ENCODE peak calls at places on chromosomes 11 and 22, in six cellular contexts. M, G, E, N, K and L are unnamed samples.

GRCh38 chr11:110000858-110001257 is 92.3 kb upstream of the ZC3H12C start:
- DNase-seq in M (no peak), G (no peak), E (no peak), N (no peak), K (no peak), L (no peak)

GRCh38 chr22:23230348-23231068 is 50.2 kb downstream of the BCR start:
- DNase-seq in M (peak; percentile 51), G (no peak), E (no peak), N (no peak), K (no peak), L (no peak)

GRCh38 chr11:45163956-45164575 is 17.6 kb downstream of the PRDM11 start:
- DNase-seq in M (no peak), G (no peak), E (peak; percentile 10), N (no peak), K (no peak), L (peak; percentile 39)

GRCh38 chr11:2169626-2170570 is 1.7 kb downstream of the TH start:
- DNase-seq in M (no peak), G (no peak), E (no peak), N (no peak), K (no peak), L (no peak)

GRCh38 chr11:34213366-34213765 is 107.9 kb downstream of the NAT10 start:
- DNase-seq in M (no peak), G (peak; percentile 38), E (no peak), N (no peak), K (no peak), L (no peak)

GRCh38 chr11:796565-797299 is 1.3 kb downstream of the SLC25A22 start:
- DNase-seq in M (no peak), G (no peak), E (no peak), N (no peak), K (peak; percentile 30), L (no peak)

GRCh38 chr11:77590194-77590591 is 440 bp downstream of the AQP11 start:
- DNase-seq in M (peak; percentile 34), G (peak; percentile 57), E (no peak), N (no peak), K (peak; percentile 67), L (peak; percentile 15)

GRCh38 chr11:108538022-108538424 is 39.8 kb upstream of the POGLUT3 start:
- DNase-seq in M (no peak), G (no peak), E (no peak), N (no peak), K (no peak), L (no peak)

GRCh38 chr11:69587454-69588081 is 53.4 kb upstream of the CCND1 start:
- DNase-seq in M (no peak), G (peak; percentile 42), E (peak; percentile 10), N (no peak), K (peak; percentile 43), L (no peak)

GRCh38 chr11:81915045-81915444 is 818.6 kb downstream of the FAM181B start:
- DNase-seq in M (no peak), G (no peak), E (no peak), N (no peak), K (peak; percentile 6), L (no peak)

GRCh38 chr11:34890812-34891211 is 25.4 kb downstream of the APIP start:
- DNase-seq in M (no peak), G (peak; percentile 68), E (peak; percentile 58), N (no peak), K (peak; percentile 59), L (peak; percentile 35)

GRCh38 chr11:73965076-73965763 is 14.4 kb downstream of the DNAJB13 start:
- DNase-seq in M (no peak), G (peak; percentile 31), E (no peak), N (no peak), K (no peak), L (no peak)

GRCh38 chr11:75442161-75442885 is 9.3 kb upstream of the KLHL35 start:
- DNase-seq in M (no peak), G (no peak), E (no peak), N (no peak), K (no peak), L (no peak)

GRCh38 chr11:109229682-109230081 is 192.3 kb upstream of the C11orf87 start:
- DNase-seq in M (no peak), G (no peak), E (no peak), N (no peak), K (no peak), L (no peak)

GRCh38 chr22:19149047-19149883 is 827 bp downstream of the GSC2 start:
- DNase-seq in M (peak; percentile 65), G (no peak), E (no peak), N (no peak), K (no peak), L (no peak)

GRCh38 chr22:50032109-50032871 is 19.7 kb upstream of the IL17REL start:
- DNase-seq in M (no peak), G (no peak), E (no peak), N (no peak), K (no peak), L (no peak)

GRCh38 chr22:49959782-49960158 is 802 bp upstream of the PIM3 start:
- DNase-seq in M (no peak), G (peak; percentile 39), E (no peak), N (no peak), K (peak; percentile 74), L (no peak)

GRCh38 chr11:46345881-46346484 is 1.3 kb upstream of the DGKZ start:
- DNase-seq in M (no peak), G (no peak), E (no peak), N (no peak), K (no peak), L (peak; percentile 71)
- TF ChIP-seq MAX in M (no peak), G (no peak), E (no peak), N (no peak), K (no peak), L (no peak)

DNA sequence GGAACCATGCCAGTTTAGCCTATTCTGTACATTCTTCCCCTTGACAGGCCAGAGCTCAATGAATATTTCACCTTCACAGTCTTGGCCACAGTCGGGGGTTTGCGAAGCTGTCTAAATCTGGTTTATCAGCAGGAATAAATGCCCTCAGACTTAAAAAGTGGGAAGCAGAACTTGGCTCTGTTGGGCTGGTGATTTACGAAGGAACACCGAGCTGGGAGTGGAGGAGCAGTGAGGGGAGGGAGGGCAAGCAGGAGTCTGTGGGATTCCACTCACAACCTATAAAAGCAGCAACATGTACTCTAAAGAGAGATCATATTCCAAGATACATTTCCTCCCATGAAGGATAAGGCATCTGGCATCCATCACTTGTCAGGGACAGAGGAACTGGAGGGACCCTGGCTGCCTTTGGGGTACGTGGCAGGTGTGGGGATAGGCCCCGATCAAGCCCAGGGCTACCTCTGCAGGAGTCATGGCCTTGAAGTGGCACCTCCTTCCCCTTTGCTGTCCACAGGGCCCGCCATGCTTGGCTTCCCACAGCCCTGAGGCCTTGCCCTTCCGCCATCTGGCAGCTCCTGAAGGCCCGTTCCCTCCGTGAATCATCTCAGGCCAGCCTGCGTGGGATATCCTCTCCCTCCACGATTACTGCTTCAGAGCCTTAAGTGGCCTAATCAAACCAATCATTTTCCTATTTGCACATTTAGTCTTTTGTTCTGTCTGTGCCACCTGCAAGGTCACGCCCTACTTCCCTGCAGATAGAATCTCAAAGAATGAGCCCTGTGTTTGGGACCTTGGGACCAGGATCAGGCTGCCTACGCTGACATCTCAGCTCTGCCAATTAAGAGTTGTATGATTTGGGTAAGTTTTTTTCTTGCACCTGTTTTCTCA is 154.5 kb downstream of the ADAMTS15 start:
- DNase-seq in M (no peak), G (no peak), E (no peak), N (no peak), K (no peak), L (no peak)
- TF ChIP-seq MAX in M (no peak), G (no peak), E (no peak), N (no peak), K (no peak), L (no peak)

GRCh38 chr11:111935331-111936044 is 1.7 kb upstream of the DIXDC1 start:
- DNase-seq in M (no peak), G (no peak), E (no peak), N (no peak), K (peak; percentile 94), L (peak; percentile 70)
- TF ChIP-seq MAX in M (no peak), G (no peak), E (no peak), N (no peak), K (peak; percentile 48), L (no peak)

GRCh38 chr11:85863855-85864254 is 8.7 kb downstream of the CCDC83 start:
- DNase-seq in M (no peak), G (no peak), E (no peak), N (no peak), K (no peak), L (peak; percentile 44)
- TF ChIP-seq MAX in M (no peak), G (no peak), E (no peak), N (no peak), K (no peak), L (no peak)

GRCh38 chr22:30427871-30428270 is 2.3 kb downstream of the MTFP1 start:
- DNase-seq in M (no peak), G (no peak), E (no peak), N (no peak), K (no peak), L (no peak)
- TF ChIP-seq MAX in M (no peak), G (no peak), E (no peak), N (no peak), K (no peak), L (no peak)

GRCh38 chr11:22317656-22318055 is 20.5 kb upstream of the SLC17A6 start:
- DNase-seq in M (no peak), G (no peak), E (no peak), N (no peak), K (no peak), L (no peak)
- TF ChIP-seq MAX in M (no peak), G (no peak), E (no peak), N (no peak), K (no peak), L (no peak)

GRCh38 chr11:126132319-126132718 is 69.7 kb upstream of the CDON start:
- DNase-seq in M (no peak), G (peak; percentile 49), E (no peak), N (no peak), K (no peak), L (no peak)

GRCh38 chr11:126133902-126134301 is 71.2 kb upstream of the CDON start:
- DNase-seq in M (no peak), G (no peak), E (no peak), N (no peak), K (peak; percentile 84), L (no peak)

GRCh38 chr11:126137146-126137545 is 74.3 kb downstream of the RPUSD4 start:
- DNase-seq in M (no peak), G (no peak), E (no peak), N (no peak), K (no peak), L (no peak)

GRCh38 chr11:126134461-126135155 is 71.9 kb upstream of the CDON start:
- DNase-seq in M (no peak), G (no peak), E (no peak), N (no peak), K (no peak), L (no peak)

GRCh38 chr11:126135182-126136176 is 72.8 kb upstream of the CDON start:
- DNase-seq in M (no peak), G (no peak), E (no peak), N (no peak), K (peak; percentile 32), L (no peak)
- TF ChIP-seq MAX in M (no peak), G (no peak), E (no peak), N (no peak), K (no peak), L (no peak)